ENCODE peak calls at places on chromosomes 2 and 18, in four cellular contexts. U is HTR-8/SVneo; Y is left kidney; L is CD8-positive, alpha-beta memory T cell. A is an unnamed sample.

GRCh38 chr2:196113061-196113974 is 44.7 kb upstream of the DNAH7 start:
- DNase-seq in L (no peak), Y (peak), U (no peak), A (no peak)

GRCh38 chr18:55031979-55032378 is 72.7 kb upstream of the CCDC68 start:
- DNase-seq in U (no peak), L (no peak), Y (no peak), A (no peak)

GRCh38 chr2:170362895-170363582 is 185.1 kb downstream of the MYO3B start:
- DNase-seq in L (no peak), Y (no peak), U (no peak), A (no peak)

GRCh38 chr2:113692698-113693428 is 63.6 kb downstream of the SLC35F5 start:
- DNase-seq in Y (no peak), L (no peak), U (no peak), A (no peak)

GRCh38 chr2:172783091-172783898 is 47.6 kb downstream of the RAPGEF4 start:
- DNase-seq in U (peak), Y (peak), L (no peak), A (no peak)

GRCh38 chr2:121475811-121476571 is 54.7 kb upstream of the RNU4ATAC start:
- DNase-seq in L (no peak), Y (no peak), U (no peak), A (no peak)

GRCh38 chr2:150978053-150978452 is 283.6 kb downstream of the RBM43 start:
- DNase-seq in Y (peak), U (no peak), L (no peak), A (no peak)

GRCh38 chr2:181685150-181685688 is 4.9 kb upstream of the NEUROD1 start:
- DNase-seq in L (no peak), U (no peak), Y (peak), A (no peak)

GRCh38 chr2:100541404-100541803 is 21.4 kb upstream of the PDCL3 start:
- DNase-seq in L (no peak), Y (no peak), U (no peak), A (no peak)

GRCh38 chr2:12442627-12442928 is 274.2 kb upstream of the TRIB2 start:
- DNase-seq in L (no peak), U (no peak), Y (no peak), A (no peak)

GRCh38 chr2:158321264-158321663 is 135.3 kb downstream of the CCDC148 start:
- DNase-seq in Y (no peak), U (no peak), L (no peak), A (no peak)

GRCh38 chr2:29367986-29368677 is 252.9 kb downstream of the CLIP4 start:
- DNase-seq in Y (no peak), U (peak), L (no peak), A (no peak)

GRCh38 chr2:10860476-10861325 is 48.1 kb upstream of the PDIA6 start:
- DNase-seq in L (no peak), U (no peak), Y (no peak), A (no peak)

GRCh38 chr2:9547272-9547991 is 8.2 kb downstream of the ADAM17 start:
- DNase-seq in U (no peak), L (no peak), Y (no peak), A (no peak)

GRCh38 chr2:155176345-155176744 is 477.9 kb downstream of the KCNJ3 start:
- DNase-seq in L (no peak), Y (no peak), U (no peak), A (no peak)

GRCh38 chr2:46135230-46135555 is 162.0 kb upstream of the EPAS1 start:
- DNase-seq in U (no peak), Y (no peak), L (no peak), A (no peak)